ENCODE peak calls at places on chromosomes 2 and 18, in eight cellular contexts. H is stomach; Q is neural progenitor cell; Y is right cardiac atrium; R is transverse colon; W is left ventricle myocardium inferior; S is CD4-positive, alpha-beta memory T cell; N is lower lobe of right lung. F is an unnamed sample. For H3K4me1, the result is how much of the 10 kb centered on the place peaks cover.

GRCh38 chr2:57453929-57454328 is 592.7 kb upstream of the VRK2 start:
- DNase-seq in W (no peak), Q (peak), N (no peak), S (no peak), R (no peak), H (no peak), Y (no peak), F (no peak)

GRCh38 chr2:974054-974453 is 23.4 kb downstream of the SNTG2 start:
- DNase-seq in Y (peak), R (no peak), N (no peak), H (no peak), Q (no peak), S (peak), W (no peak), F (peak)

GRCh38 chr18:61669320-61669719 is 223.5 kb downstream of the RNF152 start:
- DNase-seq in S (no peak), W (no peak), H (no peak), R (no peak), Q (no peak), Y (no peak), N (no peak), F (no peak)

GRCh38 chr2:29847901-29848300 is 73.5 kb downstream of the ALK start:
- DNase-seq in Q (peak), Y (no peak), R (no peak), S (no peak), N (no peak), W (no peak), H (no peak), F (no peak)

GRCh38 chr2:8303322-8303832 is 378.5 kb upstream of the ID2 start:
- DNase-seq in R (peak), S (peak), N (peak), H (peak), W (peak), Y (peak), Q (no peak), F (peak)

GRCh38 chr2:127531133-127531709 is 4.3 kb upstream of the MYO7B start:
- DNase-seq in S (no peak), W (no peak), H (no peak), Y (no peak), Q (no peak), R (peak), N (no peak), F (no peak)

GRCh38 chr2:46313063-46313462 is 15.9 kb downstream of the EPAS1 start:
- DNase-seq in H (no peak), Y (no peak), N (no peak), S (no peak), Q (no peak), W (no peak), R (no peak), F (no peak)

GRCh38 chr18:51153659-51154371 is 43.7 kb downstream of the MEX3C start:
- DNase-seq in H (no peak), R (peak), W (no peak), Q (no peak), Y (no peak), S (peak), N (no peak), F (peak)

GRCh38 chr2:68418855-68419254 is 48.2 kb downstream of the FBXO48 start:
- DNase-seq in N (no peak), Y (no peak), W (no peak), S (no peak), R (no peak), Q (peak), H (no peak), F (no peak)

GRCh38 chr2:105747254-105747909 is 2.7 kb downstream of the NCK2 start:
- DNase-seq in S (peak), Y (no peak), W (no peak), R (no peak), Q (no peak), H (no peak), N (no peak), F (peak)

GRCh38 chr2:73892631-73893329 is at the start of gene ACTG2:
- DNase-seq in S (no peak), H (no peak), R (peak), W (no peak), N (no peak), Y (no peak), Q (no peak), F (no peak)

DNA sequence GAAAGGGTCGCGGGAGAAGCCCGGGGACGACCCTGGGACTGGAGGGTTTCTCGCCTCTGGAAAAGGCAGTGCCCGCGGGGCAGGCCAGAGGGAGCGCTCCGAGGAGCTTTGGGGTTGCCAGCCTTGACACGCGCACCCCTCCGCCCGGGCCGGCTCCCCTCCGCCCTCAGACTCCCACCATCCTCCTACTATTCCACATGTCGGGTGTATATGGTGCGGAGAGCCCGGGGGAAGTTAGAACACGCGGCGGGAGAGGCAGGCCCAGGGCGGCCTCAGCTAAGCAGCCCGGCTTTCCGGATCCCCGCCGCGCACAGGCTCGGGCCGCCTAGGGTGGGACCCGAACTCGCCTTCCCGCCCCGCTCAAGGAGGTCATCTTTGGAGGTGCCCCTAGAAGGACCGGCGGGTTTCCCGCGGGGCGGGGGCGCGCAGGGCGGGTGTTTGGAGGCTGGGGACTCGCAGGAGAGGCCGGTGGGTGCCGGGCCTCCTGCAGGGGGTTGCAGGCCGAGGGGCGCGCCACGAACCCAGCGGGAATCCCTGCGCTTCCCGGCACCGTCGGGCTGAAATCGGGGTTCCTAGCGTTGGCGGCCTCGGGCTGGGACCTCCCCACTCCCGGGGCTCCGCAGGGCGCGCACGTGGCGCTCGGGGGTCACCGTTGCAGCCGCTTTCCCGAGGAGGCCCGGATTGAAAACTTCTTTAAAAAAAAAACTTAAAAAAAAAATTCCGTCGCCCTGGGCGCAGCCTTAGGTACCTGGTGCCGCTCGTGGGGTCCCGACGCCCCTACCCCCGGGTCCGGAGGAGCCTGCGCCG is 3.7 kb downstream of the NFATC1 start:
- DNase-seq in N (peak), H (no peak), Y (peak), W (peak), Q (no peak), S (peak), R (no peak), F (no peak)
- H3K4me1 ChIP-seq in N (half or more), H (half or more), Y (under half), W (half or more), Q (under half), S (half or more), R (half or more), F (under half)

DNA sequence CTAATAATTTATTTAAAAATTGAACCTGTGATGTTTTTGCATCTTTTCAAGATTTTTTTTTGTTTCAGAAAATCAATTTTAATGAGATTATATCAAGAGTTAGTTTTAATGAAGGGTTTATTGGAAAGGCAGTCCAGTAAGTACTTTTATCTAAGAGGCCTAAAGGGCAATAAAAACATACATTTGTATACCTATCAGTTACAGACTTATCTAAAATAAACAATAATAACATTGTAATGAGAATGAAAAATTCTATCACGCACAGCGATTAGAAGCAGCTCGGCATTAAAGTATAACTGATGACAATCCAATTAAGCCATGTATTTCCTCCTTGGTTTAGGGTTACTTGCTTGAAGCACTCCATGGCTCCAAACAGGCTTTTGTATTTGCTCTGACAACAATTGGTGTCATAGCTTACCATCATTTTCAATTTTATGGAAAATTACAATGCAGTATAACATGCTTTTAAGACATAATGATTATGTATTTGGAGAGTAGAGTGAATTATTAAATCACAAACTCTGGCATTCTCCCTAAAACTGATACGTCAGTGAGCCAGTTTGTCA is 629.4 kb downstream of the TSN start:
- DNase-seq in H (no peak), Q (no peak), N (no peak), W (no peak), R (no peak), Y (no peak), S (no peak), F (no peak)
- H3K27ac ChIP-seq in H (no peak), Q (no peak), N (no peak), W (no peak), R (no peak), Y (no peak), S (no peak), F (no peak)

DNA sequence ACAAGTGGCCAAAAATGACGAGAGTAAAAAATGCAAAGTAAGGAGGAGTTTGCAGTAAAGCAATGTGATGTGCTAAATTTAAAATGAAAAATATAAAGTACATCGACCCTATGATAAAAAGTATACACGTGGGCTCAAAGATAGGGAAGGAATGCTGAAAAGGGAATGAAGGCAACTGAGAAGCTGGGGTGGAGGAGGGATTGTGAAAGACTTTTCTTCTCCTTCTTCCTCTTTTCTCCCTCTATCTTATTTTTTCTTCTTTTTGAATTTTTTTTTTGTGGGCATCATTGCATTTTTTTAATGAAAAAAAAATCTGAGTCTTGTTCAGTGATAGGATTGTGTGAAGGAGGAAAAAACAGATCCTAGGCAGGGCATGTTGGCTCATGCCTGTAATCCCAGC is 57.6 kb upstream of the STK17B start:
- DNase-seq in W (no peak), N (no peak), H (no peak), R (no peak), S (no peak), Q (no peak), Y (no peak), F (no peak)
- H3K4me1 ChIP-seq in W (under half), N (under half), H (under half), R (under half), S (half or more), Q (under half), Y (under half), F (half or more)

GRCh38 chr2:191383486-191383885 is 138.3 kb downstream of the MYO1B start:
- DNase-seq in Y (no peak), N (no peak), W (no peak), Q (no peak), S (no peak), R (no peak), H (no peak), F (no peak)
- H3K27ac ChIP-seq in Y (no peak), N (no peak), W (peak), Q (no peak), S (no peak), R (peak), H (no peak), F (no peak)

DNA sequence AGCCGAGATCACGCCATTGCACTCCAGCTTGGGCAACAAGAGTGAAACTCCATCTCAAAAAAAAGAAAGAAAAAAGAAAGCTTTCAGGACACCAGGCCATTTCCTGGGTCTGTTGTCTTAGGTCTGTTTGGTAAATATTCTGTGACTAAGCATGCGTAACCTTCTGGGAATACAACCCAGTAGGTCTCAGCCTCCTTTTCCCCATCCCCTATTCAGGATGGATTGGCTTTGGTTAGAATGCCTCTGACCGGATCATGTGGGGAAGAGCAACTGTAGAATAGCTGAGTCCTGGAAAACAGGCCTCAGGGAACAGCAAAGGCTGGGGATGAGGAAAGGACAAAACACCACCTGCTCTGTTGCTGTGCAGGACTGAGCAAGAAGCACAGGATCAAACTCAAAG is 1.6 kb upstream of the PDCL3 start:
- DNase-seq in Y (no peak), R (no peak), Q (no peak), W (no peak), H (no peak), N (no peak), S (no peak), F (no peak)
- H3K4me1 ChIP-seq in Y (under half), R (under half), Q (under half), W (under half), H (under half), N (under half), S (under half), F (under half)

F was measured in CD8-positive, alpha-beta memory T cell.